ENCODE peak calls at places on chromosome 13, in eight cellular contexts. One of them, this sample, is unnamed.

GRCh38 chr13:70183041-70183440 is 74.8 kb upstream of the KLHL1 start:
- DNase-seq in pancreas: no peak
- DNase-seq in occipital lobe: no peak
- DNase-seq in GM10248: no peak
- DNase-seq in amniotic epithelial cell: no peak
- DNase-seq in upper lobe of right lung: no peak
- DNase-seq in NCI-H1092 treated with DMSO at 0.1 percent for 48 hours: no peak
- DNase-seq in WTC11: no peak
- DNase-seq in this sample: no peak

GRCh38 chr13:25988655-25989054 is 63.2 kb downstream of the SHISA2 start:
- DNase-seq in pancreas: no peak
- DNase-seq in occipital lobe: no peak
- DNase-seq in GM10248: no peak
- DNase-seq in amniotic epithelial cell: no peak
- DNase-seq in upper lobe of right lung: no peak
- DNase-seq in NCI-H1092 treated with DMSO at 0.1 percent for 48 hours: no peak
- DNase-seq in WTC11: no peak
- DNase-seq in this sample: no peak

GRCh38 chr13:97889803-97890202 is 63.7 kb upstream of the IPO5 start:
- DNase-seq in pancreas: no peak
- DNase-seq in occipital lobe: no peak
- DNase-seq in GM10248: no peak
- DNase-seq in amniotic epithelial cell: no peak
- DNase-seq in upper lobe of right lung: no peak
- DNase-seq in NCI-H1092 treated with DMSO at 0.1 percent for 48 hours: no peak
- DNase-seq in WTC11: no peak
- DNase-seq in this sample: peak

GRCh38 chr13:111065698-111066097 is 49.4 kb upstream of the ARHGEF7 start:
- DNase-seq in pancreas: no peak
- DNase-seq in occipital lobe: no peak
- DNase-seq in GM10248: no peak
- DNase-seq in amniotic epithelial cell: no peak
- DNase-seq in upper lobe of right lung: peak
- DNase-seq in NCI-H1092 treated with DMSO at 0.1 percent for 48 hours: no peak
- DNase-seq in WTC11: no peak
- DNase-seq in this sample: no peak

GRCh38 chr13:101049166-101049850 is 367.0 kb downstream of the NALCN start:
- DNase-seq in pancreas: no peak
- DNase-seq in occipital lobe: no peak
- DNase-seq in GM10248: no peak
- DNase-seq in amniotic epithelial cell: no peak
- DNase-seq in upper lobe of right lung: no peak
- DNase-seq in NCI-H1092 treated with DMSO at 0.1 percent for 48 hours: no peak
- DNase-seq in WTC11: no peak
- DNase-seq in this sample: peak

GRCh38 chr13:53254495-53254894 is 225.9 kb downstream of the OLFM4 start:
- DNase-seq in pancreas: no peak
- DNase-seq in occipital lobe: no peak
- DNase-seq in GM10248: no peak
- DNase-seq in amniotic epithelial cell: no peak
- DNase-seq in upper lobe of right lung: no peak
- DNase-seq in NCI-H1092 treated with DMSO at 0.1 percent for 48 hours: no peak
- DNase-seq in WTC11: no peak
- DNase-seq in this sample: no peak

GRCh38 chr13:30835442-30835841 is 70.6 kb upstream of the MEDAG start:
- DNase-seq in pancreas: no peak
- DNase-seq in occipital lobe: no peak
- DNase-seq in GM10248: no peak
- DNase-seq in amniotic epithelial cell: peak
- DNase-seq in upper lobe of right lung: no peak
- DNase-seq in NCI-H1092 treated with DMSO at 0.1 percent for 48 hours: no peak
- DNase-seq in WTC11: no peak
- DNase-seq in this sample: no peak

GRCh38 chr13:84255226-84255625 is 373.0 kb upstream of the SLITRK1 start:
- DNase-seq in pancreas: no peak
- DNase-seq in occipital lobe: no peak
- DNase-seq in GM10248: no peak
- DNase-seq in amniotic epithelial cell: no peak
- DNase-seq in upper lobe of right lung: no peak
- DNase-seq in NCI-H1092 treated with DMSO at 0.1 percent for 48 hours: no peak
- DNase-seq in WTC11: no peak
- DNase-seq in this sample: no peak

GRCh38 chr13:66795636-66796035 is 434.5 kb downstream of the PCDH9 start:
- DNase-seq in pancreas: no peak
- DNase-seq in occipital lobe: no peak
- DNase-seq in GM10248: no peak
- DNase-seq in amniotic epithelial cell: no peak
- DNase-seq in upper lobe of right lung: no peak
- DNase-seq in NCI-H1092 treated with DMSO at 0.1 percent for 48 hours: no peak
- DNase-seq in WTC11: no peak
- DNase-seq in this sample: no peak

GRCh38 chr13:61110804-61111203 is 304.8 kb downstream of the PCDH20 start:
- DNase-seq in pancreas: no peak
- DNase-seq in occipital lobe: no peak
- DNase-seq in GM10248: no peak
- DNase-seq in amniotic epithelial cell: no peak
- DNase-seq in upper lobe of right lung: no peak
- DNase-seq in NCI-H1092 treated with DMSO at 0.1 percent for 48 hours: no peak
- DNase-seq in WTC11: no peak
- DNase-seq in this sample: no peak

GRCh38 chr13:30529085-30529815 is 63.5 kb upstream of the HMGB1 start:
- DNase-seq in pancreas: no peak
- DNase-seq in occipital lobe: no peak
- DNase-seq in GM10248: peak
- DNase-seq in amniotic epithelial cell: no peak
- DNase-seq in upper lobe of right lung: no peak
- DNase-seq in NCI-H1092 treated with DMSO at 0.1 percent for 48 hours: no peak
- DNase-seq in WTC11: no peak
- DNase-seq in this sample: no peak

GRCh38 chr13:37960427-37960826 is 90.9 kb upstream of the TRPC4 start:
- DNase-seq in pancreas: no peak
- DNase-seq in occipital lobe: no peak
- DNase-seq in GM10248: no peak
- DNase-seq in amniotic epithelial cell: no peak
- DNase-seq in upper lobe of right lung: no peak
- DNase-seq in NCI-H1092 treated with DMSO at 0.1 percent for 48 hours: no peak
- DNase-seq in WTC11: no peak
- DNase-seq in this sample: no peak

GRCh38 chr13:30744056-30744684 is 8.8 kb downstream of the ALOX5AP start:
- DNase-seq in pancreas: no peak
- DNase-seq in occipital lobe: no peak
- DNase-seq in GM10248: peak
- DNase-seq in amniotic epithelial cell: peak
- DNase-seq in upper lobe of right lung: peak
- DNase-seq in NCI-H1092 treated with DMSO at 0.1 percent for 48 hours: no peak
- DNase-seq in WTC11: no peak
- DNase-seq in this sample: peak